ENCODE peak calls at places on chromosome 10, in five cellular contexts. Z is GDM1, G is NCI-H2107, T is foreskin melanocyte, X is Right ventricle myocardium inferior. R is an unnamed sample.

GRCh38 chr10:19832624-19833507 is 16.6 kb downstream of the PLXDC2 start:
- DNase-seq in Z (no peak), G (no peak), T (no peak), X (peak; percentile 47), R (no peak)

GRCh38 chr10:909831-910230 is 21.7 kb downstream of the LARP4B start:
- DNase-seq in Z (no peak), G (no peak), T (no peak), X (no peak), R (no peak)

GRCh38 chr10:70376436-70377378 is 5.7 kb downstream of the LRRC20 start:
- DNase-seq in Z (no peak), G (no peak), T (no peak), X (no peak), R (no peak)

GRCh38 chr10:24762966-24763623 is 39.4 kb upstream of the ARHGAP21 start:
- DNase-seq in Z (no peak), G (no peak), T (peak; percentile 59), X (no peak), R (no peak)

GRCh38 chr10:72720814-72721665 is 29.1 kb downstream of the MCU start:
- DNase-seq in Z (no peak), G (no peak), T (no peak), X (no peak), R (no peak)

GRCh38 chr10:35262436-35262835 is 73.9 kb upstream of the CCNY start:
- DNase-seq in Z (no peak), G (no peak), T (no peak), X (no peak), R (no peak)

GRCh38 chr10:114010316-114010715 is 33.4 kb upstream of the ADRB1 start:
- DNase-seq in Z (no peak), G (no peak), T (no peak), X (no peak), R (no peak)

GRCh38 chr10:98196985-98197384 is 62.5 kb downstream of the R3HCC1L start:
- DNase-seq in Z (no peak), G (no peak), T (no peak), X (no peak), R (no peak)

GRCh38 chr10:50326757-50327701 is 75.7 kb upstream of the ASAH2 start:
- DNase-seq in Z (peak; percentile 51), G (no peak), T (peak; percentile 31), X (no peak), R (no peak)

GRCh38 chr10:24209421-24209770 is 458 bp downstream of the KIAA1217 start:
- DNase-seq in Z (no peak), G (no peak), T (peak; percentile 63), X (no peak), R (no peak)

GRCh38 chr10:1737222-1738061 is at the start of gene ADARB2:
- DNase-seq in Z (no peak), G (peak; percentile 75), T (no peak), X (no peak), R (no peak)

GRCh38 chr10:22344781-22345300 is 455 bp upstream of the SPAG6 start:
- DNase-seq in Z (no peak), G (no peak), T (no peak), X (no peak), R (no peak)

GRCh38 chr10:127880557-127880956 is 12.2 kb downstream of the CLRN3 start:
- DNase-seq in Z (peak; percentile 83), G (no peak), T (no peak), X (no peak), R (peak; percentile 52)

GRCh38 chr10:100009793-100010676 is at the start of gene DNMBP:
- DNase-seq in Z (peak; percentile 85), G (peak; percentile 9), T (peak; percentile 60), X (peak; percentile 94), R (peak; percentile 78)

GRCh38 chr10:81018898-81019890 is 481.5 kb downstream of the SH2D4B start:
- DNase-seq in Z (peak; percentile 8), G (no peak), T (peak; percentile 25), X (no peak), R (no peak)

GRCh38 chr10:132842397-132842796 is 56.5 kb upstream of the NKX6-2 start:
- DNase-seq in Z (no peak), G (no peak), T (no peak), X (no peak), R (no peak)

GRCh38 chr10:58305821-58306220 is 29.0 kb upstream of the UBE2D1 start:
- DNase-seq in Z (no peak), G (no peak), T (no peak), X (no peak), R (no peak)

GRCh38 chr10:112774808-112775207 is 175.2 kb upstream of the TCF7L2 start:
- DNase-seq in Z (no peak), G (no peak), T (no peak), X (no peak), R (no peak)

GRCh38 chr10:86815640-86816039 is 59.2 kb downstream of the BMPR1A start:
- DNase-seq in Z (no peak), G (no peak), T (no peak), X (no peak), R (no peak)

GRCh38 chr10:71076473-71077142 is 135.8 kb upstream of the UNC5B start:
- DNase-seq in Z (no peak), G (no peak), T (no peak), X (no peak), R (peak; percentile 19)

GRCh38 chr10:8238989-8239388 is 184.5 kb downstream of the GATA3 start:
- DNase-seq in Z (no peak), G (no peak), T (no peak), X (no peak), R (no peak)

GRCh38 chr10:76302936-76303656 is 871.7 kb downstream of the LRMDA start:
- DNase-seq in Z (no peak), G (no peak), T (no peak), X (no peak), R (no peak)

GRCh38 chr10:60735244-60735643 is 43.0 kb upstream of the CDK1 start:
- DNase-seq in Z (no peak), G (no peak), T (no peak), X (no peak), R (no peak)

GRCh38 chr10:128180843-128181242 is 54.6 kb upstream of the MKI67 start:
- DNase-seq in Z (no peak), G (no peak), T (no peak), X (no peak), R (no peak)

GRCh38 chr10:93751832-93752231 is 5.9 kb upstream of the LGI1 start:
- DNase-seq in Z (no peak), G (no peak), T (no peak), X (no peak), R (no peak)

GRCh38 chr10:117746541-117747195 is 204.1 kb downstream of the EMX2 start:
- DNase-seq in Z (no peak), G (no peak), T (no peak), X (no peak), R (no peak)

GRCh38 chr10:23281044-23281433 is 63.6 kb downstream of the C10orf67 start:
- DNase-seq in Z (no peak), G (no peak), T (no peak), X (no peak), R (no peak)

GRCh38 chr10:119268871-119269506 is 61.6 kb downstream of the GRK5 start:
- DNase-seq in Z (no peak), G (no peak), T (no peak), X (no peak), R (peak; percentile 67)

GRCh38 chr10:123786896-123787295 is 104.7 kb downstream of the CPXM2 start:
- DNase-seq in Z (no peak), G (no peak), T (no peak), X (no peak), R (no peak)

GRCh38 chr10:35456175-35456574 is 119.9 kb downstream of the CCNY start:
- DNase-seq in Z (no peak), G (no peak), T (peak; percentile 50), X (no peak), R (no peak)

GRCh38 chr10:114623661-114624294 is 34.3 kb downstream of the ABLIM1 start:
- DNase-seq in Z (peak; percentile 15), G (peak; percentile 9), T (peak; percentile 90), X (no peak), R (no peak)

GRCh38 chr10:114043532-114044250 is at the start of gene ADRB1:
- DNase-seq in Z (no peak), G (no peak), T (no peak), X (peak; percentile 95), R (peak; percentile 35)